ENCODE peak calls at places on chromosome 18, in seven cellular contexts. One of them, this sample, is unnamed.

GRCh38 chr18:12296087-12296403 is 12.0 kb upstream of the TUBB6 start:
- DNase-seq in upper lobe of right lung: peak; percentile 39
- DNase-seq in stomach: no peak
- DNase-seq in GM12865: no peak
- DNase-seq in cardiac fibroblast: no peak
- DNase-seq in kidney: no peak
- DNase-seq in body of pancreas: no peak
- DNase-seq in this sample: peak; percentile 75

GRCh38 chr18:37339701-37340215 is 225.8 kb downstream of the CELF4 start:
- DNase-seq in kidney: no peak
- DNase-seq in body of pancreas: no peak
- DNase-seq in upper lobe of right lung: no peak
- DNase-seq in GM12865: no peak
- DNase-seq in stomach: no peak
- DNase-seq in cardiac fibroblast: no peak
- DNase-seq in this sample: no peak

GRCh38 chr18:78140294-78140693 is 839.3 kb upstream of the SALL3 start:
- DNase-seq in cardiac fibroblast: no peak
- DNase-seq in stomach: no peak
- DNase-seq in body of pancreas: no peak
- DNase-seq in upper lobe of right lung: no peak
- DNase-seq in kidney: no peak
- DNase-seq in GM12865: no peak
- DNase-seq in this sample: no peak

GRCh38 chr18:12038661-12039417 is 54.8 kb upstream of the ANKRD62 start:
- DNase-seq in body of pancreas: peak; percentile 89
- DNase-seq in kidney: peak; percentile 92
- DNase-seq in stomach: peak; percentile 90
- DNase-seq in GM12865: peak; percentile 79
- DNase-seq in cardiac fibroblast: peak; percentile 82
- DNase-seq in upper lobe of right lung: peak; percentile 92
- DNase-seq in this sample: no peak

GRCh38 chr18:7116832-7117389 is 686 bp downstream of the LAMA1 start:
- DNase-seq in upper lobe of right lung: no peak
- DNase-seq in GM12865: no peak
- DNase-seq in kidney: peak; percentile 79
- DNase-seq in body of pancreas: no peak
- DNase-seq in cardiac fibroblast: no peak
- DNase-seq in stomach: no peak
- DNase-seq in this sample: no peak

GRCh38 chr18:60067426-60068210 is 167.8 kb downstream of the PMAIP1 start:
- DNase-seq in upper lobe of right lung: no peak
- DNase-seq in body of pancreas: no peak
- DNase-seq in cardiac fibroblast: no peak
- DNase-seq in stomach: no peak
- DNase-seq in kidney: no peak
- DNase-seq in GM12865: no peak
- DNase-seq in this sample: no peak

GRCh38 chr18:42706618-42707017 is 408.9 kb downstream of the RIT2 start:
- DNase-seq in GM12865: peak; percentile 0
- DNase-seq in upper lobe of right lung: no peak
- DNase-seq in kidney: peak; percentile 38
- DNase-seq in cardiac fibroblast: no peak
- DNase-seq in stomach: no peak
- DNase-seq in body of pancreas: peak; percentile 12
- DNase-seq in this sample: no peak

GRCh38 chr18:22185298-22185697 is 15.9 kb downstream of the GATA6 start:
- DNase-seq in cardiac fibroblast: peak; percentile 59
- DNase-seq in GM12865: no peak
- DNase-seq in kidney: no peak
- DNase-seq in upper lobe of right lung: no peak
- DNase-seq in body of pancreas: peak; percentile 53
- DNase-seq in stomach: no peak
- DNase-seq in this sample: no peak

GRCh38 chr18:54775686-54776085 is 52.6 kb upstream of the RAB27B start:
- DNase-seq in cardiac fibroblast: peak; percentile 78
- DNase-seq in stomach: peak; percentile 40
- DNase-seq in body of pancreas: peak; percentile 70
- DNase-seq in upper lobe of right lung: no peak
- DNase-seq in GM12865: no peak
- DNase-seq in kidney: no peak
- DNase-seq in this sample: no peak

GRCh38 chr18:63205791-63206252 is 113.7 kb downstream of the BCL2 start:
- DNase-seq in GM12865: peak; percentile 30
- DNase-seq in body of pancreas: no peak
- DNase-seq in stomach: no peak
- DNase-seq in upper lobe of right lung: no peak
- DNase-seq in cardiac fibroblast: no peak
- DNase-seq in kidney: no peak
- DNase-seq in this sample: no peak
- H3K4me3 ChIP-seq in GM12865: no peak overlapping the region
- H3K4me3 ChIP-seq in body of pancreas: no peak overlapping the region
- H3K4me3 ChIP-seq in stomach: no peak overlapping the region
- H3K4me3 ChIP-seq in upper lobe of right lung: no peak overlapping the region
- H3K4me3 ChIP-seq in cardiac fibroblast: no peak overlapping the region
- H3K4me3 ChIP-seq in kidney: no peak overlapping the region
- H3K4me3 ChIP-seq in this sample: no peak overlapping the region

GRCh38 chr18:76259726-76260125 is 235.3 kb downstream of the ZNF516 start:
- DNase-seq in kidney: no peak
- DNase-seq in cardiac fibroblast: no peak
- DNase-seq in GM12865: no peak
- DNase-seq in upper lobe of right lung: no peak
- DNase-seq in body of pancreas: no peak
- DNase-seq in stomach: no peak
- DNase-seq in this sample: no peak

GRCh38 chr18:76256897-76257500 is 238.0 kb downstream of the ZNF516 start:
- DNase-seq in stomach: no peak
- DNase-seq in GM12865: peak; percentile 39
- DNase-seq in upper lobe of right lung: no peak
- DNase-seq in kidney: no peak
- DNase-seq in cardiac fibroblast: peak; percentile 80
- DNase-seq in body of pancreas: peak; percentile 39
- DNase-seq in this sample: no peak

GRCh38 chr18:76258209-76258608 is 236.8 kb downstream of the ZNF516 start:
- DNase-seq in body of pancreas: no peak
- DNase-seq in GM12865: no peak
- DNase-seq in kidney: no peak
- DNase-seq in stomach: no peak
- DNase-seq in cardiac fibroblast: peak; percentile 24
- DNase-seq in upper lobe of right lung: no peak
- DNase-seq in this sample: no peak

GRCh38 chr18:76260941-76261472 is 234.0 kb downstream of the ZNF516 start:
- DNase-seq in cardiac fibroblast: no peak
- DNase-seq in GM12865: no peak
- DNase-seq in upper lobe of right lung: no peak
- DNase-seq in stomach: no peak
- DNase-seq in kidney: no peak
- DNase-seq in body of pancreas: no peak
- DNase-seq in this sample: no peak

GRCh38 chr18:76259012-76259568 is 236.0 kb downstream of the ZNF516 start:
- DNase-seq in GM12865: no peak
- DNase-seq in body of pancreas: no peak
- DNase-seq in upper lobe of right lung: no peak
- DNase-seq in cardiac fibroblast: peak; percentile 6
- DNase-seq in stomach: no peak
- DNase-seq in kidney: no peak
- DNase-seq in this sample: no peak
- TF ChIP-seq CTCF in GM12865: no peak
- TF ChIP-seq CTCF in body of pancreas: no peak
- TF ChIP-seq CTCF in upper lobe of right lung: peak; percentile 21
- TF ChIP-seq CTCF in cardiac fibroblast: no peak
- TF ChIP-seq CTCF in stomach: no peak
- TF ChIP-seq CTCF in kidney: no peak
- TF ChIP-seq CTCF in this sample: no peak

GRCh38 chr18:57445488-57446319 is 10.5 kb downstream of the ONECUT2 start:
- DNase-seq in upper lobe of right lung: no peak
- DNase-seq in kidney: no peak
- DNase-seq in body of pancreas: no peak
- DNase-seq in cardiac fibroblast: no peak
- DNase-seq in stomach: no peak
- DNase-seq in GM12865: no peak
- DNase-seq in this sample: no peak

GRCh38 chr18:57447154-57447621 is 12.0 kb downstream of the ONECUT2 start:
- DNase-seq in body of pancreas: no peak
- DNase-seq in stomach: no peak
- DNase-seq in kidney: no peak
- DNase-seq in upper lobe of right lung: no peak
- DNase-seq in cardiac fibroblast: peak; percentile 29
- DNase-seq in GM12865: no peak
- DNase-seq in this sample: no peak

GRCh38 chr18:57444301-57444759 is 9.2 kb downstream of the ONECUT2 start:
- DNase-seq in kidney: no peak
- DNase-seq in stomach: no peak
- DNase-seq in upper lobe of right lung: no peak
- DNase-seq in cardiac fibroblast: no peak
- DNase-seq in body of pancreas: no peak
- DNase-seq in GM12865: no peak
- DNase-seq in this sample: no peak

GRCh38 chr18:57443716-57444115 is 8.5 kb downstream of the ONECUT2 start:
- DNase-seq in stomach: no peak
- DNase-seq in kidney: no peak
- DNase-seq in GM12865: no peak
- DNase-seq in body of pancreas: no peak
- DNase-seq in cardiac fibroblast: no peak
- DNase-seq in upper lobe of right lung: no peak
- DNase-seq in this sample: no peak

GRCh38 chr18:57446322-57446721 is 11.1 kb downstream of the ONECUT2 start:
- DNase-seq in stomach: no peak
- DNase-seq in cardiac fibroblast: no peak
- DNase-seq in upper lobe of right lung: no peak
- DNase-seq in GM12865: peak; percentile 48
- DNase-seq in body of pancreas: peak; percentile 45
- DNase-seq in kidney: no peak
- DNase-seq in this sample: no peak
- H3K4me3 ChIP-seq in stomach: no peak overlapping the region
- H3K4me3 ChIP-seq in cardiac fibroblast: no peak overlapping the region
- H3K4me3 ChIP-seq in upper lobe of right lung: no peak overlapping the region
- H3K4me3 ChIP-seq in GM12865: no peak overlapping the region
- H3K4me3 ChIP-seq in body of pancreas: no peak overlapping the region
- H3K4me3 ChIP-seq in kidney: no peak overlapping the region
- H3K4me3 ChIP-seq in this sample: no peak overlapping the region

GRCh38 chr18:76589866-76590265 is 94.8 kb upstream of the ZNF516 start:
- DNase-seq in body of pancreas: no peak
- DNase-seq in upper lobe of right lung: no peak
- DNase-seq in GM12865: no peak
- DNase-seq in stomach: no peak
- DNase-seq in cardiac fibroblast: no peak
- DNase-seq in kidney: no peak
- DNase-seq in this sample: no peak

GRCh38 chr18:76588591-76589303 is 93.7 kb upstream of the ZNF516 start:
- DNase-seq in body of pancreas: no peak
- DNase-seq in GM12865: no peak
- DNase-seq in cardiac fibroblast: peak; percentile 42
- DNase-seq in kidney: no peak
- DNase-seq in stomach: peak; percentile 33
- DNase-seq in upper lobe of right lung: no peak
- DNase-seq in this sample: no peak

GRCh38 chr18:76589309-76589708 is 94.3 kb upstream of the ZNF516 start:
- DNase-seq in GM12865: no peak
- DNase-seq in body of pancreas: no peak
- DNase-seq in cardiac fibroblast: no peak
- DNase-seq in kidney: no peak
- DNase-seq in stomach: no peak
- DNase-seq in upper lobe of right lung: no peak
- DNase-seq in this sample: no peak

GRCh38 chr18:76584414-76585310 is 89.6 kb upstream of the ZNF516 start:
- DNase-seq in upper lobe of right lung: no peak
- DNase-seq in GM12865: no peak
- DNase-seq in cardiac fibroblast: no peak
- DNase-seq in body of pancreas: no peak
- DNase-seq in stomach: no peak
- DNase-seq in kidney: no peak
- DNase-seq in this sample: no peak

DNA sequence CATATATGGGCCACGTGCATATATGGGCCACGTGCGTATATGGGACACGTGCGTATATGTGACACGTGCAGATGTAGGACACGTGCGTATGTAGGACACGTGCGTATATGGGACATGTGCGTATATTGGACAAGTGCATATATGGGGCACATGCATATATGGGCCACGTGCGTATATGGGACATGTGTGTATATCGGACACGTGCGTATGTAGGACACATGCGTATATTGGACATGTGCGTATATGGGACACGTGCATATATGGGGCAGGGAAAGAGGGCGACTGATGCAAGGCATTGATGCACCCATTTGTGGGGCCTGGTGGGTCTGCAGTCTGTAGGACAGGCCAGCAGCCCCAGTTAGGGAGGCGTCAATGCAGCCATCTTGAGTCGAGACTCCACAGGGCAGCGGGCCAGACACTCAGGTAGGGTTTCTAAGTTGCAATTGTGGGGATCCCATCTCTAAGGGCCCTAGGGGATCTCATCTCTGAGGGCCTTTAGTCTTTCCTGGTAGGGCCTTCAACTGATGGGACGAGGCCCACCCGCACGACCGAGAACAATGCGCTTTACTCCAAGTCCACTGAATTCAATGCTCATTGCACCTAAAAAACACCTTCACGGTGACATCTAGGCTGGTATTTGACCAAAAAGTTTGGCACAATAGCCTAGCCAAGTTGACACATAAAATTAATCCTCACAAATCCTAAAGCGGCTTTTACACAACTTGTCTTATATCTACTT is 92.3 kb upstream of the ZNF516 start:
- DNase-seq in stomach: no peak
- DNase-seq in GM12865: no peak
- DNase-seq in cardiac fibroblast: no peak
- DNase-seq in body of pancreas: no peak
- DNase-seq in upper lobe of right lung: no peak
- DNase-seq in kidney: no peak
- DNase-seq in this sample: no peak
- TF ChIP-seq CTCF in stomach: no peak
- TF ChIP-seq CTCF in GM12865: no peak
- TF ChIP-seq CTCF in cardiac fibroblast: no peak
- TF ChIP-seq CTCF in body of pancreas: no peak
- TF ChIP-seq CTCF in upper lobe of right lung: no peak
- TF ChIP-seq CTCF in kidney: no peak
- TF ChIP-seq CTCF in this sample: no peak